ENCODE peak calls at places on chromosome 14, in four cellular contexts. I, S, R and A are unnamed samples. For H3K9me2 and H4K20me1, the result is how much of the 10 kb centered on the place peaks cover.

GRCh38 chr14:89466939-89467338 is 49.9 kb upstream of the FOXN3 start:
- DNase-seq in I (no peak), R (no peak), S (no peak), A (no peak)

GRCh38 chr14:54737132-54737711 is 165.4 kb downstream of the GCH1 start:
- DNase-seq in S (no peak), R (no peak), I (no peak), A (peak)

GRCh38 chr14:32635103-32635719 is 303.5 kb upstream of the NPAS3 start:
- DNase-seq in S (no peak), R (no peak), I (no peak), A (peak)

GRCh38 chr14:104993306-104993705 is 7.7 kb downstream of the CLBA1 start:
- DNase-seq in R (no peak), S (no peak), I (no peak), A (no peak)

GRCh38 chr14:103679351-103679750 is 35.9 kb downstream of the XRCC3 start:
- DNase-seq in I (peak), S (peak), R (no peak), A (peak)

GRCh38 chr14:105411017-105411941 is 8.3 kb upstream of the MTA1 start:
- DNase-seq in R (no peak), S (peak), I (no peak), A (peak)

GRCh38 chr14:104093366-104094055 is 8.0 kb downstream of the ASPG start:
- DNase-seq in I (no peak), S (no peak), R (no peak), A (peak)

GRCh38 chr14:35695647-35696046 is 113.4 kb downstream of the RALGAPA1 start:
- DNase-seq in S (no peak), I (no peak), R (no peak), A (peak)

GRCh38 chr14:81584495-81584894 is 50.8 kb upstream of the SEL1L start:
- DNase-seq in R (no peak), S (no peak), I (no peak), A (no peak)

GRCh38 chr14:45057349-45057748 is 26.6 kb upstream of the PRPF39 start:
- DNase-seq in R (no peak), S (no peak), I (no peak), A (no peak)

GRCh38 chr14:100504372-100505078 is 82.7 kb downstream of the BEGAIN start:
- DNase-seq in S (peak), I (peak), R (no peak), A (peak)

GRCh38 chr14:50615566-50615965 is 52.5 kb downstream of the SAV1 start:
- DNase-seq in I (no peak), S (no peak), R (no peak), A (no peak)

GRCh38 chr14:67533754-67534085 is 630 bp downstream of the PLEKHH1 start:
- DNase-seq in I (no peak), R (no peak), S (no peak), A (no peak)

GRCh38 chr14:50792634-50793068 is 38.3 kb downstream of the NIN start:
- DNase-seq in S (no peak), I (no peak), R (no peak), A (no peak)

GRCh38 chr14:88301381-88301780 is 21.7 kb downstream of the KCNK10 start:
- DNase-seq in I (no peak), S (no peak), R (no peak), A (no peak)
- H3K9me2 ChIP-seq in I (under half), S (under half), R (under half), A (under half)

GRCh38 chr14:94770251-94770749 is 387 bp upstream of the GSC start:
- DNase-seq in R (no peak), I (no peak), S (peak), A (no peak)

GRCh38 chr14:94769413-94770250 is at the start of gene GSC:
- DNase-seq in R (peak), S (peak), I (no peak), A (peak)

GRCh38 chr14:94771906-94772468 is 2.1 kb upstream of the GSC start:
- DNase-seq in S (peak), I (no peak), R (no peak), A (no peak)

GRCh38 chr14:94770815-94771190 is 890 bp upstream of the GSC start:
- DNase-seq in I (no peak), R (no peak), S (peak), A (no peak)

DNA sequence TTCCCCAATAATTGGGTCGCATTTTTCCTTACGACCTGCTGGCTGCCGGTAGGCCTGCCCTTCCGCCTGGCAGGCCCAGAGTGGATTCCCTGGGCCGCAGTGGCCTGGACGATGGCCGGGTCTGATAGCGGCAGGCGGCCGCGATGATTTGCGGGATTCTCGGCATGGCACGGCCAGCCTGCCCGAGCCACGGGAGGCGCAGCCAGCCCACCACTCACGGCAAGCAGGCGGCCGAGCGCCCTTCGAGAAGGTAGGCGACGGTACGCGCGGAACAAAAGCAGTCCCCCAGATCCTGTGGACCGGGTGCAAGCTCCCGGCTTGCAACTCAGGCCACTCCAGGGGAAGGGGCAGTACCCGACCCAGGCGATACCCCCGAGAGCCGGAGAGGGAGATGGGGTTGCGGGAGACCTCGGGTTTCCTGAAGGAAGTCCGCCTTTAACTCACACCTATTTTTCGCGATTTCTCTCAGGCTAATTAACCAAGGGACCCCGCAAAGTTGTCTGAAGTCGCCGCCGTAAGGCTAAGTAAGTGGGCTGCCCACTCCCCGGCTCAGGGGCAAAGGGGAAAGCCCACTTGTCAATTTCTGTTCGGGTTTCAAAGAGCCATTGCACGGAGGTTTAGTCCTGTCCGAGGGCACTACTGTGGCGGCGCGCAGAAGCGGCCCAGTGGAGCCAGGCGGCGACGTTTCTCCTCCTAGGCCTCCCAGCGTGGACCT is 1.4 kb upstream of the GSC start:
- DNase-seq in S (peak), I (no peak), R (no peak), A (no peak)
- TF ChIP-seq EZH2 in S (peak), I (no peak), R (no peak), A (no peak)

GRCh38 chr14:78508023-78508422 is 337.9 kb downstream of the NRXN3 start:
- DNase-seq in I (no peak), R (no peak), S (no peak), A (no peak)

GRCh38 chr14:78512021-78512420 is 341.8 kb downstream of the NRXN3 start:
- DNase-seq in S (no peak), I (no peak), R (no peak), A (no peak)

GRCh38 chr14:78509516-78509915 is 339.3 kb downstream of the NRXN3 start:
- DNase-seq in S (no peak), I (no peak), R (no peak), A (no peak)
- H4K20me1 ChIP-seq in S (under half), I (under half), R (under half), A (under half)

DNA sequence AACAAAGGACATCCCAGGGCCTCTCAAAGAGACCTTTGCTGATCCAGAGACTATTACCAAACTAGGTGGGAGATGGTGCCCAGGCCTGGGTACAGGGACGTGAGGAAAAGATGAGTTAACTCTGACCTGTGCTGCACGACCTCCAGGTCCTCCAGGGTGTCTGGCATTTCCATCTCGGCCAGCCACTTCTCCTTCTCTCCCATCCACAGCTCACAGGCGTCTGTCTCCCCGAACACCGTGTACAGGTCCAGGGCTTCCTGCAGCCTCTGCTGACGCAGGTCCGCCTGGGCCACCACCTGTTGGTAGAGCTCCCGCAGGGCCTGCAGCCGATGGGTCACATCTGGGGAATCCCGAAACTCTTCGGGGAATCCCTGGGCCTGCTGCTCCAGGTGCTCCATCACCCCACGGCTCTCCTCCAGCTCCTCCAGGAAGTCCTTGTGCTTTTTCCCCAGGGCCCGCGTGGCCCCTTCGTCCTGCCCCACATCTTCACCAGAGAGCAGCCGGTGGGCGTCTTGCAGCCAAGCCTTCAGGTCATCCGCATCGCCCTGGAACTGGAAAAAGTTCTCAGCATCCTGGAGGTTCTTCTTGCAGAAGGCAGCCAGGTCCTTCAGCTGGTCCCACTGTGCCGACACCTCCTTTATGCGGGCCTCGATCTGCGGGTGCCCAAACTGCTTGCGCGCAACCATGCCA is 86.7 kb downstream of the SPTB start:
- DNase-seq in S (no peak), I (no peak), R (no peak), A (no peak)
- H3K9me2 ChIP-seq in S (under half), I (under half), R (under half), A (under half)

DNA sequence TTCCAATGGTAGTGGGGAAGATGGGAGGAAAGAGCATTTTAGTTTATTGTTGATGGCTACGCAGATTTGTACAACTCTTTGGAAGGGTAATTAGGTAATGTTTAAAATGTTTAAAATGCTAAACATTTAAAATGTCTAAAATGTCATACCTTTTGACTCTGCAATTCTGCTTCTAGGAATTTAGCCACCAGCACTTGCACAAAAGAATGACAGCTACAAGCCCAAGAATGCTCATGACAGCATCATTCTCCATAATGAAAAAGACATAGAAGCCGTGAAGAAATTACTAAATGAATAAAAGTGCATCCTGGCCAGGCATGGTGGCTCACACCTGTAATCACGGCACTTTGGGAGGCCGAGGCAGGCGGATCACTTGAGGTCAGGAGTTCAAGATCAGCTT is 19.9 kb upstream of the DYNC1H1 start:
- DNase-seq in R (no peak), I (no peak), S (no peak), A (no peak)
- TF ChIP-seq EZH2 in R (no peak), I (no peak), S (no peak), A (no peak)

GRCh38 chr14:57254884-57255283 is 13.8 kb downstream of the EXOC5 start:
- DNase-seq in S (no peak), R (no peak), I (no peak), A (no peak)
- H4K20me1 ChIP-seq in S (under half), R (under half), I (under half), A (under half)